ENCODE peak calls at places on chromosomes 1 and 21, in five cellular contexts. One of them, this sample, is unnamed.

GRCh38 chr1:109807822-109808680 is 44.3 kb upstream of the EPS8L3 start:
- DNase-seq in HL-60: no peak
- DNase-seq in neural crest cell: no peak
- DNase-seq in cardiac muscle cell: no peak
- DNase-seq in brain microvascular endothelial cell: no peak
- DNase-seq in this sample: no peak

GRCh38 chr1:229119876-229120275 is 151.0 kb upstream of the RAB4A start:
- DNase-seq in HL-60: no peak
- DNase-seq in neural crest cell: no peak
- DNase-seq in cardiac muscle cell: no peak
- DNase-seq in brain microvascular endothelial cell: no peak
- DNase-seq in this sample: no peak

GRCh38 chr1:150186789-150187559 is 37.3 kb downstream of the PLEKHO1 start:
- DNase-seq in neural crest cell: peak
- DNase-seq in HL-60: peak
- DNase-seq in cardiac muscle cell: peak
- DNase-seq in brain microvascular endothelial cell: peak
- DNase-seq in this sample: no peak

GRCh38 chr1:100868364-100868995 is 26.2 kb downstream of the EXTL2 start:
- DNase-seq in brain microvascular endothelial cell: no peak
- DNase-seq in HL-60: no peak
- DNase-seq in neural crest cell: no peak
- DNase-seq in cardiac muscle cell: peak
- DNase-seq in this sample: no peak

GRCh38 chr1:92511541-92511940 is 24.8 kb upstream of the GFI1 start:
- DNase-seq in HL-60: no peak
- DNase-seq in brain microvascular endothelial cell: no peak
- DNase-seq in cardiac muscle cell: no peak
- DNase-seq in neural crest cell: no peak
- DNase-seq in this sample: no peak

GRCh38 chr1:20070357-20070756 is 363 bp downstream of the PLA2G5 start:
- DNase-seq in cardiac muscle cell: no peak
- DNase-seq in neural crest cell: no peak
- DNase-seq in brain microvascular endothelial cell: no peak
- DNase-seq in HL-60: no peak
- DNase-seq in this sample: no peak

GRCh38 chr1:157691285-157691920 is 9.2 kb downstream of the FCRL3 start:
- DNase-seq in neural crest cell: no peak
- DNase-seq in HL-60: peak
- DNase-seq in brain microvascular endothelial cell: peak
- DNase-seq in cardiac muscle cell: peak
- DNase-seq in this sample: no peak

GRCh38 chr1:183590225-183591191 is at the start of gene NCF2:
- DNase-seq in neural crest cell: no peak
- DNase-seq in HL-60: peak
- DNase-seq in cardiac muscle cell: no peak
- DNase-seq in brain microvascular endothelial cell: no peak
- DNase-seq in this sample: no peak

GRCh38 chr1:166974647-166975345 is 544 bp downstream of the ILDR2 start:
- DNase-seq in neural crest cell: no peak
- DNase-seq in HL-60: no peak
- DNase-seq in cardiac muscle cell: no peak
- DNase-seq in brain microvascular endothelial cell: no peak
- DNase-seq in this sample: no peak

GRCh38 chr1:227244339-227245118 is 73.8 kb downstream of the CDC42BPA start:
- DNase-seq in neural crest cell: no peak
- DNase-seq in brain microvascular endothelial cell: no peak
- DNase-seq in cardiac muscle cell: no peak
- DNase-seq in HL-60: no peak
- DNase-seq in this sample: no peak

GRCh38 chr1:39187276-39188046 is 17.0 kb upstream of the MACF1 start:
- DNase-seq in HL-60: no peak
- DNase-seq in brain microvascular endothelial cell: no peak
- DNase-seq in neural crest cell: no peak
- DNase-seq in cardiac muscle cell: no peak
- DNase-seq in this sample: no peak

GRCh38 chr1:213279410-213279809 is 228.4 kb downstream of the RPS6KC1 start:
- DNase-seq in neural crest cell: no peak
- DNase-seq in brain microvascular endothelial cell: no peak
- DNase-seq in HL-60: no peak
- DNase-seq in cardiac muscle cell: no peak
- DNase-seq in this sample: no peak

GRCh38 chr1:184889902-184890301 is 84.4 kb downstream of the NIBAN1 start:
- DNase-seq in HL-60: no peak
- DNase-seq in neural crest cell: no peak
- DNase-seq in brain microvascular endothelial cell: no peak
- DNase-seq in cardiac muscle cell: peak
- DNase-seq in this sample: no peak

GRCh38 chr1:84402501-84402900 is 4.2 kb downstream of the DNASE2B start:
- DNase-seq in cardiac muscle cell: no peak
- DNase-seq in HL-60: no peak
- DNase-seq in brain microvascular endothelial cell: no peak
- DNase-seq in neural crest cell: no peak
- DNase-seq in this sample: no peak

GRCh38 chr1:77925536-77925935 is 37.1 kb downstream of the NEXN start:
- DNase-seq in neural crest cell: no peak
- DNase-seq in cardiac muscle cell: peak
- DNase-seq in HL-60: no peak
- DNase-seq in brain microvascular endothelial cell: no peak
- DNase-seq in this sample: no peak

GRCh38 chr1:153661111-153661708 is 2.7 kb downstream of the SNAPIN start:
- DNase-seq in cardiac muscle cell: no peak
- DNase-seq in brain microvascular endothelial cell: no peak
- DNase-seq in neural crest cell: no peak
- DNase-seq in HL-60: no peak
- DNase-seq in this sample: no peak

GRCh38 chr1:107687846-107688753 is 276.9 kb downstream of the VAV3 start:
- DNase-seq in brain microvascular endothelial cell: no peak
- DNase-seq in neural crest cell: no peak
- DNase-seq in cardiac muscle cell: peak
- DNase-seq in HL-60: peak
- DNase-seq in this sample: no peak

GRCh38 chr1:18682375-18682774 is 51.7 kb downstream of the PAX7 start:
- DNase-seq in brain microvascular endothelial cell: no peak
- DNase-seq in cardiac muscle cell: no peak
- DNase-seq in HL-60: no peak
- DNase-seq in neural crest cell: no peak
- DNase-seq in this sample: no peak

GRCh38 chr21:45949928-45950739 is 31.4 kb upstream of the COL6A1 start:
- DNase-seq in brain microvascular endothelial cell: no peak
- DNase-seq in cardiac muscle cell: no peak
- DNase-seq in neural crest cell: no peak
- DNase-seq in HL-60: no peak
- DNase-seq in this sample: no peak

GRCh38 chr1:6510493-6510892 is 19.0 kb upstream of the PLEKHG5 start:
- DNase-seq in brain microvascular endothelial cell: no peak
- DNase-seq in HL-60: no peak
- DNase-seq in neural crest cell: no peak
- DNase-seq in cardiac muscle cell: no peak
- DNase-seq in this sample: no peak

GRCh38 chr21:34800797-34801518 is 132.2 kb downstream of the CLIC6 start:
- DNase-seq in brain microvascular endothelial cell: no peak
- DNase-seq in cardiac muscle cell: peak
- DNase-seq in HL-60: no peak
- DNase-seq in neural crest cell: no peak
- DNase-seq in this sample: no peak

GRCh38 chr1:208189716-208190115 is 54.5 kb downstream of the PLXNA2 start:
- DNase-seq in brain microvascular endothelial cell: no peak
- DNase-seq in HL-60: no peak
- DNase-seq in cardiac muscle cell: no peak
- DNase-seq in neural crest cell: no peak
- DNase-seq in this sample: no peak

GRCh38 chr1:226304291-226304955 is 4.5 kb downstream of the LIN9 start:
- DNase-seq in neural crest cell: no peak
- DNase-seq in HL-60: no peak
- DNase-seq in cardiac muscle cell: no peak
- DNase-seq in brain microvascular endothelial cell: no peak
- DNase-seq in this sample: no peak

GRCh38 chr1:38454749-38455441 is 404.7 kb downstream of the RRAGC start:
- DNase-seq in cardiac muscle cell: no peak
- DNase-seq in neural crest cell: no peak
- DNase-seq in HL-60: no peak
- DNase-seq in brain microvascular endothelial cell: no peak
- DNase-seq in this sample: no peak

GRCh38 chr1:172658871-172659453 is at the start of gene FASLG:
- DNase-seq in HL-60: no peak
- DNase-seq in brain microvascular endothelial cell: no peak
- DNase-seq in neural crest cell: no peak
- DNase-seq in cardiac muscle cell: no peak
- DNase-seq in this sample: no peak

GRCh38 chr1:237799762-237800474 is 90.8 kb downstream of the ZP4 start:
- DNase-seq in HL-60: peak
- DNase-seq in cardiac muscle cell: peak
- DNase-seq in neural crest cell: peak
- DNase-seq in brain microvascular endothelial cell: peak
- DNase-seq in this sample: peak

GRCh38 chr1:40665335-40666171 is at the start of gene RIMS3:
- DNase-seq in cardiac muscle cell: peak
- DNase-seq in brain microvascular endothelial cell: peak
- DNase-seq in HL-60: peak
- DNase-seq in neural crest cell: peak
- DNase-seq in this sample: peak
- TF ChIP-seq CTCF in cardiac muscle cell: no peak
- TF ChIP-seq CTCF in brain microvascular endothelial cell: no peak
- TF ChIP-seq CTCF in HL-60: no peak
- TF ChIP-seq CTCF in neural crest cell: no peak
- TF ChIP-seq CTCF in this sample: peak

DNA sequence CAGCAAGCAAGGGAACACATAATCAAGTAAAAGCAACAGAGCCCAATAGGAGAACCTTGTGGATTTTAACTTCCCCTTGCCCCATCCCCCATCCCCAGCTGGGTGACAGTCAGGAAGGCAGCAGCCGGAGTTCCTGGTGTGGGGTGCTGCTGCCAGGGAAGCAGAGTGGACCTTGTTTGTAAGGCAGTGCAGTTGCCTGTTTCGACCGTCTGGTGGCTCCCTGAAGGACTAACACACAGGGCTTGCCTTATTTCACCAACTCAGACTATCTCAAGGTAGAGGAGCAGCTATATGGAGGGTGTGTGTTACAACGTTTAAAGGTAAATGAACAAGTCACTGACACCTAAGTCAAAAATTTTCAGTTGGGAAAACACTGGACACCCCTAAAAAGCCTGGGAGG is 6.6 kb downstream of the KRTAP10-8 start:
- DNase-seq in cardiac muscle cell: peak
- DNase-seq in neural crest cell: no peak
- DNase-seq in brain microvascular endothelial cell: peak
- DNase-seq in HL-60: no peak
- DNase-seq in this sample: no peak
- TF ChIP-seq CTCF in cardiac muscle cell: no peak
- TF ChIP-seq CTCF in neural crest cell: peak
- TF ChIP-seq CTCF in brain microvascular endothelial cell: peak
- TF ChIP-seq CTCF in HL-60: no peak
- TF ChIP-seq CTCF in this sample: peak

GRCh38 chr1:230267338-230268065 is 158.6 kb downstream of the PGBD5 start:
- DNase-seq in cardiac muscle cell: no peak
- DNase-seq in brain microvascular endothelial cell: no peak
- DNase-seq in HL-60: no peak
- DNase-seq in neural crest cell: no peak
- DNase-seq in this sample: no peak

GRCh38 chr1:230270185-230270939 is 155.8 kb downstream of the PGBD5 start:
- DNase-seq in brain microvascular endothelial cell: peak
- DNase-seq in HL-60: no peak
- DNase-seq in neural crest cell: no peak
- DNase-seq in cardiac muscle cell: peak
- DNase-seq in this sample: no peak

GRCh38 chr1:230270940-230271325 is 155.2 kb downstream of the PGBD5 start:
- DNase-seq in cardiac muscle cell: no peak
- DNase-seq in neural crest cell: no peak
- DNase-seq in brain microvascular endothelial cell: no peak
- DNase-seq in HL-60: no peak
- DNase-seq in this sample: no peak

GRCh38 chr1:230266456-230266855 is 159.7 kb downstream of the PGBD5 start:
- DNase-seq in brain microvascular endothelial cell: no peak
- DNase-seq in cardiac muscle cell: no peak
- DNase-seq in HL-60: no peak
- DNase-seq in neural crest cell: no peak
- DNase-seq in this sample: no peak

DNA sequence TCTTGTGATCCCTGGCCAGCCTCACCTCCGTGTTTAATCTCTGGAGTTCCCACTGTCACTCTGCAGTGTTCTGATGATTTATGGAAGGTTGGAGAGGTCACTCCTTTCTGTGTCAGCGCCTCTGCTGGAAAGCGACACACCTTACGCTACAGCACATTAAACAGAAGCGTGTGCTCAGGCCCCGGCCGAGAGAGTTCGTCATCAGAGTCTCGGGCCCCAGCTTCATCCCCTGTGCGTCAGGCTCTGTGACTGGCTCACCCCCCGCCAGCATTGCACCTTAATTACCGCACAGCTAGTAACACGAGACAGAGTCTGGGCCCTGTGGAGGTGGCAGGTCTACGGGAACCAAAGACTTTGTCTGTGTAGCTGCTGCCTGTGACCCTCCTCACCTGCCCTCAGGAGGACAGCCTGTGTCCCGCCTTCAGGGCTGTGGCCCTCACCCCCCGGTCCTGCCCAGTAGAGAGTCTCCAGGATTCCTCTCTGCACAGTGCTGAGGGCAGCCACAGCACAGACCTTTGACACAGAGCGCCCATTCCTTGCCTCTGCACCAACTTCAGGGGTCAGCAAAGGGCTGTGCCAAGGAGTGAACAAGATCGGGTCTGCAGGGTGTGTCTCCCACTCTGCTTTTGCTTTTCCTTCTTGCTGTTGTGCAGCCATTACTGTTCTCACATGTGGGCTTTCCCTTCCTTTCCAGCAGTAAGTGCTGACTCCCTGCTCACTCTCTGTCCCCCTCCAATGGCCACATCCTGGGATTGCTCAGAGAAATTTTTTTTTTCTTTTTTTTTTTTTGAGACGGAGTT is 157.6 kb downstream of the PGBD5 start:
- DNase-seq in neural crest cell: peak
- DNase-seq in HL-60: no peak
- DNase-seq in cardiac muscle cell: peak
- DNase-seq in brain microvascular endothelial cell: peak
- DNase-seq in this sample: peak
- TF ChIP-seq CTCF in neural crest cell: peak
- TF ChIP-seq CTCF in HL-60: no peak
- TF ChIP-seq CTCF in cardiac muscle cell: peak
- TF ChIP-seq CTCF in brain microvascular endothelial cell: peak
- TF ChIP-seq CTCF in this sample: peak

GRCh38 chr1:241356187-241356518 is 852 bp downstream of the RGS7 start:
- DNase-seq in cardiac muscle cell: no peak
- DNase-seq in neural crest cell: no peak
- DNase-seq in HL-60: no peak
- DNase-seq in brain microvascular endothelial cell: no peak
- DNase-seq in this sample: no peak

GRCh38 chr1:241356519-241357365 is at the start of gene RGS7:
- DNase-seq in HL-60: no peak
- DNase-seq in brain microvascular endothelial cell: peak
- DNase-seq in neural crest cell: peak
- DNase-seq in cardiac muscle cell: peak
- DNase-seq in this sample: peak

GRCh38 chr1:241352401-241352800 is 4.6 kb downstream of the RGS7 start:
- DNase-seq in HL-60: no peak
- DNase-seq in neural crest cell: no peak
- DNase-seq in cardiac muscle cell: no peak
- DNase-seq in brain microvascular endothelial cell: no peak
- DNase-seq in this sample: no peak

GRCh38 chr1:241357366-241358305 is 631 bp upstream of the RGS7 start:
- DNase-seq in HL-60: no peak
- DNase-seq in cardiac muscle cell: peak
- DNase-seq in brain microvascular endothelial cell: no peak
- DNase-seq in neural crest cell: no peak
- DNase-seq in this sample: no peak

GRCh38 chr1:241355311-241356010 is 1.5 kb downstream of the RGS7 start:
- DNase-seq in brain microvascular endothelial cell: no peak
- DNase-seq in HL-60: no peak
- DNase-seq in cardiac muscle cell: no peak
- DNase-seq in neural crest cell: no peak
- DNase-seq in this sample: no peak
- TF ChIP-seq CTCF in brain microvascular endothelial cell: no peak
- TF ChIP-seq CTCF in HL-60: no peak
- TF ChIP-seq CTCF in cardiac muscle cell: no peak
- TF ChIP-seq CTCF in neural crest cell: no peak
- TF ChIP-seq CTCF in this sample: no peak